ENCODE peak calls at places on chromosomes 11 and 22, in ten cellular contexts. One of them, this sample, is unnamed.

GRCh38 chr11:107050126-107050525 is 31.9 kb upstream of the GUCY1A2 start:
- DNase-seq in breast epithelium: no peak
- DNase-seq in transverse colon: no peak
- DNase-seq in tibial nerve: no peak
- DNase-seq in A549: no peak
- DNase-seq in sigmoid colon: no peak
- DNase-seq in body of pancreas: no peak
- DNase-seq in testis: no peak
- DNase-seq in Peyer's patch: no peak
- DNase-seq in right lobe of liver: no peak
- DNase-seq in this sample: no peak

GRCh38 chr11:99519095-99519494 is 498.3 kb downstream of the CNTN5 start:
- DNase-seq in A549: no peak
- DNase-seq in transverse colon: no peak
- DNase-seq in sigmoid colon: no peak
- DNase-seq in Peyer's patch: no peak
- DNase-seq in breast epithelium: no peak
- DNase-seq in body of pancreas: no peak
- DNase-seq in testis: no peak
- DNase-seq in right lobe of liver: no peak
- DNase-seq in tibial nerve: no peak
- DNase-seq in this sample: no peak

GRCh38 chr11:62452839-62453468 is 34.1 kb downstream of the SCGB1A1 start:
- DNase-seq in tibial nerve: no peak
- DNase-seq in breast epithelium: no peak
- DNase-seq in transverse colon: no peak
- DNase-seq in testis: no peak
- DNase-seq in A549: no peak
- DNase-seq in Peyer's patch: no peak
- DNase-seq in body of pancreas: no peak
- DNase-seq in right lobe of liver: no peak
- DNase-seq in sigmoid colon: no peak
- DNase-seq in this sample: no peak

GRCh38 chr11:72741849-72742521 is 10.2 kb downstream of the ARAP1 start:
- DNase-seq in body of pancreas: no peak
- DNase-seq in A549: no peak
- DNase-seq in breast epithelium: no peak
- DNase-seq in sigmoid colon: no peak
- DNase-seq in tibial nerve: no peak
- DNase-seq in right lobe of liver: no peak
- DNase-seq in Peyer's patch: no peak
- DNase-seq in transverse colon: no peak
- DNase-seq in testis: no peak
- DNase-seq in this sample: no peak

GRCh38 chr22:37045958-37046357 is 5.6 kb upstream of the KCTD17 start:
- DNase-seq in testis: no peak
- DNase-seq in A549: peak
- DNase-seq in Peyer's patch: no peak
- DNase-seq in body of pancreas: no peak
- DNase-seq in right lobe of liver: no peak
- DNase-seq in breast epithelium: no peak
- DNase-seq in tibial nerve: no peak
- DNase-seq in sigmoid colon: no peak
- DNase-seq in transverse colon: no peak
- DNase-seq in this sample: peak

GRCh38 chr11:129992161-129992944 is 10.3 kb downstream of the PRDM10 start:
- DNase-seq in right lobe of liver: peak
- DNase-seq in sigmoid colon: no peak
- DNase-seq in testis: no peak
- DNase-seq in Peyer's patch: peak
- DNase-seq in body of pancreas: peak
- DNase-seq in transverse colon: peak
- DNase-seq in A549: peak
- DNase-seq in tibial nerve: no peak
- DNase-seq in breast epithelium: peak
- DNase-seq in this sample: peak

GRCh38 chr11:11813288-11813962 is 28.3 kb upstream of the USP47 start:
- DNase-seq in Peyer's patch: no peak
- DNase-seq in body of pancreas: peak
- DNase-seq in breast epithelium: no peak
- DNase-seq in tibial nerve: peak
- DNase-seq in transverse colon: peak
- DNase-seq in testis: no peak
- DNase-seq in right lobe of liver: peak
- DNase-seq in sigmoid colon: peak
- DNase-seq in A549: peak
- DNase-seq in this sample: no peak

GRCh38 chr11:130070829-130071205 is 1.1 kb downstream of the APLP2 start:
- DNase-seq in sigmoid colon: no peak
- DNase-seq in body of pancreas: peak
- DNase-seq in breast epithelium: no peak
- DNase-seq in tibial nerve: no peak
- DNase-seq in transverse colon: peak
- DNase-seq in Peyer's patch: no peak
- DNase-seq in right lobe of liver: peak
- DNase-seq in testis: peak
- DNase-seq in A549: no peak
- DNase-seq in this sample: peak

GRCh38 chr11:60948251-60948650 is 3.7 kb downstream of the SLC15A3 start:
- DNase-seq in right lobe of liver: no peak
- DNase-seq in testis: no peak
- DNase-seq in sigmoid colon: peak
- DNase-seq in body of pancreas: no peak
- DNase-seq in A549: no peak
- DNase-seq in Peyer's patch: no peak
- DNase-seq in transverse colon: no peak
- DNase-seq in breast epithelium: no peak
- DNase-seq in tibial nerve: no peak
- DNase-seq in this sample: no peak

GRCh38 chr11:72364754-72365153 is 69.6 kb downstream of the CLPB start:
- DNase-seq in right lobe of liver: no peak
- DNase-seq in testis: no peak
- DNase-seq in tibial nerve: no peak
- DNase-seq in body of pancreas: no peak
- DNase-seq in sigmoid colon: no peak
- DNase-seq in A549: no peak
- DNase-seq in transverse colon: no peak
- DNase-seq in Peyer's patch: no peak
- DNase-seq in breast epithelium: no peak
- DNase-seq in this sample: no peak

GRCh38 chr22:26697151-26697550 is 39.8 kb downstream of the MIAT start:
- DNase-seq in sigmoid colon: no peak
- DNase-seq in Peyer's patch: no peak
- DNase-seq in transverse colon: no peak
- DNase-seq in A549: no peak
- DNase-seq in body of pancreas: no peak
- DNase-seq in right lobe of liver: no peak
- DNase-seq in testis: no peak
- DNase-seq in breast epithelium: no peak
- DNase-seq in tibial nerve: no peak
- DNase-seq in this sample: no peak

GRCh38 chr11:119356349-119357031 is 10.0 kb upstream of the MFRP start:
- DNase-seq in testis: peak
- DNase-seq in right lobe of liver: peak
- DNase-seq in A549: peak
- DNase-seq in tibial nerve: peak
- DNase-seq in transverse colon: peak
- DNase-seq in sigmoid colon: peak
- DNase-seq in Peyer's patch: peak
- DNase-seq in body of pancreas: peak
- DNase-seq in breast epithelium: peak
- DNase-seq in this sample: peak

GRCh38 chr22:42720263-42721044 is at the start of gene A4GALT:
- DNase-seq in tibial nerve: no peak
- DNase-seq in A549: no peak
- DNase-seq in Peyer's patch: no peak
- DNase-seq in sigmoid colon: no peak
- DNase-seq in transverse colon: no peak
- DNase-seq in testis: no peak
- DNase-seq in breast epithelium: no peak
- DNase-seq in body of pancreas: peak
- DNase-seq in right lobe of liver: no peak
- DNase-seq in this sample: peak

GRCh38 chr11:17354070-17354924 is 2.7 kb downstream of the NCR3LG1 start:
- DNase-seq in sigmoid colon: peak
- DNase-seq in breast epithelium: peak
- DNase-seq in body of pancreas: peak
- DNase-seq in transverse colon: peak
- DNase-seq in right lobe of liver: no peak
- DNase-seq in Peyer's patch: no peak
- DNase-seq in tibial nerve: peak
- DNase-seq in testis: peak
- DNase-seq in A549: peak
- DNase-seq in this sample: peak

DNA sequence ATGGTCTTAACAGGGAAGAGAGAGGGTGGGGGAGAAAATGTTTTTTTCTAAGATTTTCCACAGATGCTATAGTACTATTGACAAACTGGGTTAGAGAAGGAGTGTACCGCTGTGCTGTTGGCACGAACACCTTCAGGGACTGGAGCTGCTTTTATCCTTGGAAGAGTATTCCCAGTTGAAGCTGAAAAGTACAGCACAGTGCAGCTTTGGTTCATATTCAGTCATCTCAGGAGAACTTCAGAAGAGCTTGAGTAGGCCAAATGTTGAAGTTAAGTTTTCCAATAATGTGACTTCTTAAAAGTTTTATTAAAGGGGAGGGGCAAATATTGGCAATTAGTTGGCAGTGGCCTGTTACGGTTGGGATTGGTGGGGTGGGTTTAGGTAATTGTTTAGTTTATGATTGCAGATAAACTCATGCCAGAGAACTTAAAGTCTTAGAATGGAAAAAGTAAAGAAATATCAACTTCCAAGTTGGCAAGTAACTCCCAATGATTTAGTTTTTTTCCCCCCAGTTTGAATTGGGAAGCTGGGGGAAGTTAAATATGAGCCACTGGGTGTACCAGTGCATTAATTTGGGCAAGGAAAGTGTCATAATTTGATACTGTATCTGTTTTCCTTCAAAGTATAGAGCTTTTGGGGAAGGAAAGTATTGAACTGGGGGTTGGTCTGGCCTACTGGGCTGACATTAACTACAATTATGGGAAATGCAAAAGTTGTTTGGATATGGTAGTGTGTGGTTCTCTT is 2.9 kb downstream of the MALAT1 start:
- DNase-seq in A549: peak
- DNase-seq in tibial nerve: no peak
- DNase-seq in breast epithelium: no peak
- DNase-seq in testis: no peak
- DNase-seq in sigmoid colon: peak
- DNase-seq in body of pancreas: no peak
- DNase-seq in Peyer's patch: no peak
- DNase-seq in right lobe of liver: no peak
- DNase-seq in transverse colon: no peak
- DNase-seq in this sample: peak
- TF ChIP-seq POLR2A in A549: no peak
- TF ChIP-seq POLR2A in tibial nerve: peak
- TF ChIP-seq POLR2A in breast epithelium: no peak
- TF ChIP-seq POLR2A in testis: no peak
- TF ChIP-seq POLR2A in sigmoid colon: peak
- TF ChIP-seq POLR2A in body of pancreas: no peak
- TF ChIP-seq POLR2A in Peyer's patch: peak
- TF ChIP-seq POLR2A in right lobe of liver: peak
- TF ChIP-seq POLR2A in transverse colon: peak
- TF ChIP-seq POLR2A in this sample: peak

GRCh38 chr11:102730036-102730815 is 5.5 kb upstream of the MMP8 start:
- DNase-seq in A549: no peak
- DNase-seq in transverse colon: no peak
- DNase-seq in tibial nerve: no peak
- DNase-seq in sigmoid colon: no peak
- DNase-seq in body of pancreas: no peak
- DNase-seq in testis: no peak
- DNase-seq in breast epithelium: no peak
- DNase-seq in Peyer's patch: no peak
- DNase-seq in right lobe of liver: no peak
- DNase-seq in this sample: no peak
- TF ChIP-seq POLR2A in A549: no peak
- TF ChIP-seq POLR2A in transverse colon: no peak
- TF ChIP-seq POLR2A in tibial nerve: no peak
- TF ChIP-seq POLR2A in sigmoid colon: no peak
- TF ChIP-seq POLR2A in body of pancreas: no peak
- TF ChIP-seq POLR2A in testis: no peak
- TF ChIP-seq POLR2A in breast epithelium: no peak
- TF ChIP-seq POLR2A in Peyer's patch: no peak
- TF ChIP-seq POLR2A in right lobe of liver: no peak
- TF ChIP-seq POLR2A in this sample: no peak

DNA sequence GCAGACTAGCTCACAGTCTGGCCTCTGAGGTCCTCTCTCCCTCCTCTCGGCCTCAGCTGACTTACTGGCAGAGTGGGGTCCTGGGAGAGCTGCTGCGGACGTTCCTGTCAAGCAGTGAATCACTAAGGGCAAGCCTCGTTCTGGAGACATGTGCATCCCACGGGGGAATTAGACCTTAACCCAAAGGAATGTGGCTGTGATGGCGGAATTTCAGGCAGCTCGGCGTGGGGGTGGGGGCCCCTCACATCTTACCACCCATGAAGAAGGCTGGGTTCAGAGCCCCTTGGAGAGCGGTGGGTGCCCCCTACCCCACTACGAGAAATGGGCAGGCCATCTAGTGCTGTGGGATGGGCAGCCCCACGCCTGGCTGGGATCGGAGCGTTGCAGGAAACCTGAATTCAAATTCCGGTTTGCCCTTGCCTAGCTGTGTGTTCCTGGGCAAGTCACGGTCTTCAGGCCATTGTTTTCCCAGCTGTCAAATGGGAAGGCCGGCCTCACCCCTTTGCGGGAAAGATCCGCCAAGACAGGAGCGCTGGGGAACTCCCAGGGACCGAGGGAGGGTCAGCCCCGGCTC is 559 bp downstream of the LRRC32 start:
- DNase-seq in body of pancreas: no peak
- DNase-seq in tibial nerve: no peak
- DNase-seq in Peyer's patch: peak
- DNase-seq in testis: peak
- DNase-seq in transverse colon: no peak
- DNase-seq in sigmoid colon: peak
- DNase-seq in right lobe of liver: no peak
- DNase-seq in A549: no peak
- DNase-seq in breast epithelium: no peak
- DNase-seq in this sample: no peak
- TF ChIP-seq POLR2A in body of pancreas: no peak
- TF ChIP-seq POLR2A in tibial nerve: no peak
- TF ChIP-seq POLR2A in Peyer's patch: no peak
- TF ChIP-seq POLR2A in testis: no peak
- TF ChIP-seq POLR2A in transverse colon: no peak
- TF ChIP-seq POLR2A in sigmoid colon: no peak
- TF ChIP-seq POLR2A in right lobe of liver: no peak
- TF ChIP-seq POLR2A in A549: no peak
- TF ChIP-seq POLR2A in breast epithelium: no peak
- TF ChIP-seq POLR2A in this sample: no peak

DNA sequence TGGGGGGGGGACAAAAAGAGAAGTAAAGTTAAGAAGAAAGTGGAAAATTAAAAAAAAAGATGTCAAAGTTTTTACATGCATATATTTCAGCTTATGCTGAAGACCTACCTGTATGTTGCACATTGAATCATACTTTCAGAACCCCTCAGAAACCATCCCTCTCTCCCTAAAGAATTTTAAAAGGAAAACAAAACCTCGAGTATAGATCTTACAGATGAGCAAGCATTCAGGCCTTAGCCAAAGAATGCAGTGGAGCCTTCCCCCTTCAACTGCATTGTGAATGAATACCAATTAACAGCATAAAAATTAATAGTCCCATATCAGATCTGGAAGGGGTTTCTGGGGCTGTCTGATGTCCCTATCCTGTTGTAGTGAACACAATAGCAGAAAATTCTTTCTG is 16.3 kb downstream of the KDELR3 start:
- DNase-seq in right lobe of liver: no peak
- DNase-seq in testis: no peak
- DNase-seq in A549: no peak
- DNase-seq in Peyer's patch: no peak
- DNase-seq in breast epithelium: no peak
- DNase-seq in body of pancreas: no peak
- DNase-seq in transverse colon: no peak
- DNase-seq in tibial nerve: no peak
- DNase-seq in sigmoid colon: no peak
- DNase-seq in this sample: no peak
- TF ChIP-seq POLR2A in right lobe of liver: no peak
- TF ChIP-seq POLR2A in testis: no peak
- TF ChIP-seq POLR2A in A549: no peak
- TF ChIP-seq POLR2A in Peyer's patch: no peak
- TF ChIP-seq POLR2A in breast epithelium: no peak
- TF ChIP-seq POLR2A in body of pancreas: no peak
- TF ChIP-seq POLR2A in transverse colon: no peak
- TF ChIP-seq POLR2A in tibial nerve: no peak
- TF ChIP-seq POLR2A in sigmoid colon: no peak
- TF ChIP-seq POLR2A in this sample: no peak

This sample was measured in erythroblast.